ENCODE peak calls at places on chromosomes 4 and X, in seven cellular contexts. One of them, this sample, is unnamed.

GRCh38 chrX:29903365-29903764 is 312.0 kb upstream of the MAGEB2 start:
- DNase-seq in AG20443: peak
- DNase-seq in mucosa of descending colon: no peak
- DNase-seq in stimulated activated CD4-positive, alpha-beta T cell treated with anti-CD3 and anti-CD28 coated beads, Interleukin-15, amount 100 ng/mL, for 1 hour: no peak
- DNase-seq in left ventricle myocardium inferior: no peak
- DNase-seq in mesothelial cell of epicardium: no peak
- DNase-seq in Panc1: no peak
- DNase-seq in this sample: peak

GRCh38 chr4:157151711-157152110 is 68.8 kb upstream of the GRIA2 start:
- DNase-seq in mesothelial cell of epicardium: no peak
- DNase-seq in left ventricle myocardium inferior: no peak
- DNase-seq in stimulated activated CD4-positive, alpha-beta T cell treated with anti-CD3 and anti-CD28 coated beads, Interleukin-15, amount 100 ng/mL, for 1 hour: no peak
- DNase-seq in Panc1: no peak
- DNase-seq in mucosa of descending colon: no peak
- DNase-seq in AG20443: no peak
- DNase-seq in this sample: peak

GRCh38 chr4:38563703-38564490 is 100.1 kb upstream of the KLF3 start:
- DNase-seq in mesothelial cell of epicardium: no peak
- DNase-seq in stimulated activated CD4-positive, alpha-beta T cell treated with anti-CD3 and anti-CD28 coated beads, Interleukin-15, amount 100 ng/mL, for 1 hour: no peak
- DNase-seq in Panc1: no peak
- DNase-seq in mucosa of descending colon: no peak
- DNase-seq in left ventricle myocardium inferior: no peak
- DNase-seq in AG20443: no peak
- DNase-seq in this sample: no peak

GRCh38 chrX:40945366-40945713 is 139.9 kb upstream of the USP9X start:
- DNase-seq in left ventricle myocardium inferior: no peak
- DNase-seq in AG20443: peak
- DNase-seq in mucosa of descending colon: peak
- DNase-seq in stimulated activated CD4-positive, alpha-beta T cell treated with anti-CD3 and anti-CD28 coated beads, Interleukin-15, amount 100 ng/mL, for 1 hour: no peak
- DNase-seq in mesothelial cell of epicardium: no peak
- DNase-seq in Panc1: no peak
- DNase-seq in this sample: peak

GRCh38 chr4:6198278-6198677 is 2.1 kb downstream of the JAKMIP1 start:
- DNase-seq in mesothelial cell of epicardium: peak
- DNase-seq in stimulated activated CD4-positive, alpha-beta T cell treated with anti-CD3 and anti-CD28 coated beads, Interleukin-15, amount 100 ng/mL, for 1 hour: no peak
- DNase-seq in left ventricle myocardium inferior: no peak
- DNase-seq in mucosa of descending colon: no peak
- DNase-seq in AG20443: no peak
- DNase-seq in Panc1: no peak
- DNase-seq in this sample: no peak

GRCh38 chr4:186347743-186348142 is 81.8 kb downstream of the F11 start:
- DNase-seq in stimulated activated CD4-positive, alpha-beta T cell treated with anti-CD3 and anti-CD28 coated beads, Interleukin-15, amount 100 ng/mL, for 1 hour: no peak
- DNase-seq in AG20443: no peak
- DNase-seq in Panc1: no peak
- DNase-seq in mesothelial cell of epicardium: no peak
- DNase-seq in left ventricle myocardium inferior: no peak
- DNase-seq in mucosa of descending colon: no peak
- DNase-seq in this sample: no peak

GRCh38 chr4:133154725-133155124 is 5.6 kb downstream of the PCDH10 start:
- DNase-seq in mucosa of descending colon: no peak
- DNase-seq in left ventricle myocardium inferior: no peak
- DNase-seq in AG20443: peak
- DNase-seq in stimulated activated CD4-positive, alpha-beta T cell treated with anti-CD3 and anti-CD28 coated beads, Interleukin-15, amount 100 ng/mL, for 1 hour: no peak
- DNase-seq in mesothelial cell of epicardium: peak
- DNase-seq in Panc1: peak
- DNase-seq in this sample: peak

GRCh38 chrX:150482537-150483217 is 85.7 kb upstream of the MTM1 start:
- DNase-seq in stimulated activated CD4-positive, alpha-beta T cell treated with anti-CD3 and anti-CD28 coated beads, Interleukin-15, amount 100 ng/mL, for 1 hour: peak
- DNase-seq in Panc1: peak
- DNase-seq in AG20443: peak
- DNase-seq in mucosa of descending colon: no peak
- DNase-seq in mesothelial cell of epicardium: no peak
- DNase-seq in left ventricle myocardium inferior: no peak
- DNase-seq in this sample: peak

GRCh38 chr4:156792462-156793085 is 179.0 kb downstream of the PDGFC start:
- DNase-seq in mucosa of descending colon: no peak
- DNase-seq in mesothelial cell of epicardium: no peak
- DNase-seq in left ventricle myocardium inferior: no peak
- DNase-seq in Panc1: no peak
- DNase-seq in stimulated activated CD4-positive, alpha-beta T cell treated with anti-CD3 and anti-CD28 coated beads, Interleukin-15, amount 100 ng/mL, for 1 hour: no peak
- DNase-seq in AG20443: no peak
- DNase-seq in this sample: no peak

GRCh38 chr4:22202351-22203343 is 254.1 kb upstream of the KCNIP4 start:
- DNase-seq in left ventricle myocardium inferior: no peak
- DNase-seq in Panc1: no peak
- DNase-seq in AG20443: no peak
- DNase-seq in stimulated activated CD4-positive, alpha-beta T cell treated with anti-CD3 and anti-CD28 coated beads, Interleukin-15, amount 100 ng/mL, for 1 hour: no peak
- DNase-seq in mesothelial cell of epicardium: no peak
- DNase-seq in mucosa of descending colon: peak
- DNase-seq in this sample: no peak

GRCh38 chr4:138392751-138393308 is 150.7 kb upstream of the SLC7A11 start:
- DNase-seq in mesothelial cell of epicardium: no peak
- DNase-seq in left ventricle myocardium inferior: no peak
- DNase-seq in mucosa of descending colon: no peak
- DNase-seq in Panc1: no peak
- DNase-seq in stimulated activated CD4-positive, alpha-beta T cell treated with anti-CD3 and anti-CD28 coated beads, Interleukin-15, amount 100 ng/mL, for 1 hour: no peak
- DNase-seq in AG20443: no peak
- DNase-seq in this sample: peak

GRCh38 chr4:77220841-77221613 is 64.0 kb downstream of the CCNG2 start:
- DNase-seq in stimulated activated CD4-positive, alpha-beta T cell treated with anti-CD3 and anti-CD28 coated beads, Interleukin-15, amount 100 ng/mL, for 1 hour: no peak
- DNase-seq in Panc1: no peak
- DNase-seq in mesothelial cell of epicardium: no peak
- DNase-seq in AG20443: peak
- DNase-seq in mucosa of descending colon: no peak
- DNase-seq in left ventricle myocardium inferior: peak
- DNase-seq in this sample: peak

GRCh38 chrX:10352536-10352935 is 195.8 kb downstream of the CLCN4 start:
- DNase-seq in mesothelial cell of epicardium: no peak
- DNase-seq in Panc1: no peak
- DNase-seq in AG20443: no peak
- DNase-seq in mucosa of descending colon: no peak
- DNase-seq in stimulated activated CD4-positive, alpha-beta T cell treated with anti-CD3 and anti-CD28 coated beads, Interleukin-15, amount 100 ng/mL, for 1 hour: no peak
- DNase-seq in left ventricle myocardium inferior: no peak
- DNase-seq in this sample: no peak

GRCh38 chr4:112626228-112626627 is 10.5 kb downstream of the ZGRF1 start:
- DNase-seq in left ventricle myocardium inferior: no peak
- DNase-seq in Panc1: no peak
- DNase-seq in mesothelial cell of epicardium: no peak
- DNase-seq in mucosa of descending colon: no peak
- DNase-seq in AG20443: no peak
- DNase-seq in stimulated activated CD4-positive, alpha-beta T cell treated with anti-CD3 and anti-CD28 coated beads, Interleukin-15, amount 100 ng/mL, for 1 hour: no peak
- DNase-seq in this sample: no peak

This sample was measured in AG10803.